ENCODE peak calls at places on chromosomes 7 and 10, in seven cellular contexts. G, Q, U, C, Y, X and W are unnamed samples. For H3K36me3 and H3K4me1, the result is how much of the 10 kb centered on the place peaks cover.

GRCh38 chr10:49575489-49576072 is 34.5 kb upstream of the SLC18A3 start:
- DNase-seq in U (no peak), C (peak), Q (no peak), G (no peak), X (no peak), Y (no peak), W (no peak)

GRCh38 chr10:100775346-100775745 is 30.0 kb downstream of the PAX2 start:
- DNase-seq in Q (no peak), C (no peak), G (peak), Y (no peak), X (no peak), U (no peak), W (no peak)

GRCh38 chr7:141585592-141586510 is 34.6 kb downstream of the AGK start:
- DNase-seq in U (peak), Y (no peak), G (no peak), Q (peak), X (no peak), C (no peak), W (no peak)

GRCh38 chr10:13018171-13018570 is 16.7 kb upstream of the CCDC3 start:
- DNase-seq in G (no peak), X (no peak), Y (no peak), U (peak), C (no peak), Q (no peak), W (no peak)

GRCh38 chr10:106387063-106387462 is 777.4 kb downstream of the SORCS1 start:
- DNase-seq in Y (no peak), C (no peak), U (peak), X (no peak), G (no peak), Q (no peak), W (no peak)

GRCh38 chr7:74690474-74690873 is 33.0 kb downstream of the GTF2I start:
- DNase-seq in Q (no peak), U (no peak), C (no peak), X (no peak), Y (no peak), G (no peak), W (no peak)

GRCh38 chr10:17533731-17534130 is 79.3 kb upstream of the ST8SIA6 start:
- DNase-seq in Q (no peak), X (no peak), Y (no peak), G (no peak), U (peak), C (no peak), W (no peak)

GRCh38 chr10:119802068-119802538 is 70.5 kb downstream of the MCMBP start:
- DNase-seq in X (no peak), Y (no peak), C (no peak), G (no peak), U (no peak), Q (no peak), W (no peak)

GRCh38 chr10:80900661-80901060 is 363.0 kb downstream of the SH2D4B start:
- DNase-seq in X (no peak), G (no peak), Y (no peak), C (no peak), Q (peak), U (no peak), W (no peak)

GRCh38 chr10:107813396-107813795 is 648.9 kb upstream of the SORCS1 start:
- DNase-seq in X (no peak), U (no peak), Q (no peak), G (no peak), C (no peak), Y (no peak), W (no peak)

GRCh38 chr10:79069325-79070090 is 742 bp downstream of the ZMIZ1 start:
- DNase-seq in C (no peak), Y (peak), X (peak), U (no peak), Q (no peak), G (peak), W (peak)

GRCh38 chr10:127398140-127398966 is 150.8 kb upstream of the NPS start:
- DNase-seq in C (no peak), Y (no peak), Q (no peak), U (peak), G (no peak), X (no peak), W (no peak)

GRCh38 chr7:125099519-125099918 is 169.9 kb upstream of the POT1 start:
- DNase-seq in C (no peak), Q (no peak), G (no peak), Y (no peak), X (no peak), U (no peak), W (no peak)

GRCh38 chr10:78516741-78517140 is 483.1 kb downstream of the RPS24 start:
- DNase-seq in C (peak), X (no peak), U (no peak), Y (no peak), G (no peak), Q (no peak), W (no peak)

GRCh38 chr10:107727762-107728317 is 563.3 kb upstream of the SORCS1 start:
- DNase-seq in G (no peak), X (no peak), Q (no peak), Y (no peak), U (peak), C (no peak), W (no peak)

GRCh38 chr10:85100495-85100894 is 772.1 kb downstream of the CCSER2 start:
- DNase-seq in U (no peak), Q (no peak), Y (no peak), X (no peak), G (no peak), C (no peak), W (no peak)

GRCh38 chr10:70174058-70174741 is 3.9 kb upstream of the SAR1A start:
- DNase-seq in U (no peak), Y (no peak), G (no peak), Q (peak), C (no peak), X (no peak), W (no peak)

GRCh38 chr10:84766923-84767322 is 438.5 kb downstream of the CCSER2 start:
- DNase-seq in G (no peak), C (peak), X (no peak), Y (no peak), U (no peak), Q (no peak), W (no peak)

GRCh38 chr7:88312061-88312663 is 5.5 kb upstream of the STEAP4 start:
- DNase-seq in Q (no peak), U (peak), G (peak), X (no peak), Y (peak), C (no peak), W (no peak)

GRCh38 chr10:132677905-132678298 is 108.0 kb downstream of the NKX6-2 start:
- DNase-seq in G (peak), Y (no peak), C (no peak), X (no peak), U (no peak), Q (no peak), W (peak)

GRCh38 chr7:39413866-39414668 is 152.1 kb upstream of the YAE1 start:
- DNase-seq in Y (peak), X (peak), G (peak), Q (peak), C (no peak), U (peak), W (peak)

GRCh38 chr10:5697342-5697741 is 12.7 kb downstream of the TASOR2 start:
- DNase-seq in G (no peak), U (no peak), C (no peak), X (no peak), Y (no peak), Q (no peak), W (no peak)

GRCh38 chr7:23709081-23709746 is 805 bp upstream of the STK31 start:
- DNase-seq in Q (peak), U (no peak), Y (no peak), X (no peak), G (no peak), C (no peak), W (no peak)

GRCh38 chr10:5818894-5819293 is 5.7 kb upstream of the GDI2 start:
- DNase-seq in C (no peak), Q (no peak), X (no peak), G (no peak), Y (no peak), U (no peak), W (no peak)

GRCh38 chr7:71871446-71871845 is 540.7 kb downstream of the CALN1 start:
- DNase-seq in X (no peak), G (no peak), U (no peak), Q (no peak), Y (no peak), C (no peak), W (no peak)

GRCh38 chr10:36602374-36602773 is 523.0 kb upstream of the ANKRD30A start:
- DNase-seq in Q (no peak), C (no peak), U (peak), X (no peak), G (no peak), Y (no peak), W (no peak)

GRCh38 chr10:2936816-2937215 is 130.5 kb upstream of the PFKP start:
- DNase-seq in Q (no peak), C (no peak), Y (no peak), U (peak), G (no peak), X (no peak), W (no peak)

GRCh38 chr10:110410329-110411046 is 87.2 kb upstream of the DUSP5 start:
- DNase-seq in G (peak), C (no peak), U (peak), Q (peak), Y (no peak), X (no peak), W (peak)

GRCh38 chr7:42070068-42070467 is 166.9 kb downstream of the GLI3 start:
- DNase-seq in Y (no peak), C (no peak), U (peak), X (no peak), G (no peak), Q (peak), W (no peak)

GRCh38 chr7:124799448-124799847 is 33.9 kb upstream of the GPR37 start:
- DNase-seq in C (no peak), Q (no peak), X (no peak), G (no peak), Y (no peak), U (no peak), W (no peak)

GRCh38 chr10:94370501-94370900 is 7.8 kb upstream of the NOC3L start:
- DNase-seq in Y (no peak), U (no peak), Q (no peak), C (no peak), G (no peak), X (no peak), W (no peak)

GRCh38 chr10:1525354-1526162 is 211.8 kb downstream of the ADARB2 start:
- DNase-seq in Q (no peak), X (no peak), U (no peak), G (no peak), C (no peak), Y (no peak), W (no peak)

GRCh38 chr10:66467042-66467441 is 458.8 kb upstream of the LRRTM3 start:
- DNase-seq in Q (no peak), X (no peak), Y (no peak), C (no peak), G (no peak), U (no peak), W (no peak)

GRCh38 chr7:74306737-74307469 is 17.7 kb downstream of the CLIP2 start:
- DNase-seq in Q (no peak), C (no peak), X (no peak), U (peak), G (peak), Y (peak), W (no peak)

GRCh38 chr10:51368943-51369342 is 294.7 kb downstream of the PRKG1 start:
- DNase-seq in Y (no peak), Q (no peak), X (no peak), C (no peak), U (no peak), G (no peak), W (no peak)

GRCh38 chr10:129694633-129695356 is 227.8 kb downstream of the MGMT start:
- DNase-seq in Q (no peak), U (no peak), G (peak), X (no peak), Y (peak), C (peak), W (no peak)

GRCh38 chr7:19915596-19915995 is 142.2 kb upstream of the TMEM196 start:
- DNase-seq in C (no peak), X (no peak), Y (no peak), G (no peak), U (no peak), Q (no peak), W (no peak)

DNA sequence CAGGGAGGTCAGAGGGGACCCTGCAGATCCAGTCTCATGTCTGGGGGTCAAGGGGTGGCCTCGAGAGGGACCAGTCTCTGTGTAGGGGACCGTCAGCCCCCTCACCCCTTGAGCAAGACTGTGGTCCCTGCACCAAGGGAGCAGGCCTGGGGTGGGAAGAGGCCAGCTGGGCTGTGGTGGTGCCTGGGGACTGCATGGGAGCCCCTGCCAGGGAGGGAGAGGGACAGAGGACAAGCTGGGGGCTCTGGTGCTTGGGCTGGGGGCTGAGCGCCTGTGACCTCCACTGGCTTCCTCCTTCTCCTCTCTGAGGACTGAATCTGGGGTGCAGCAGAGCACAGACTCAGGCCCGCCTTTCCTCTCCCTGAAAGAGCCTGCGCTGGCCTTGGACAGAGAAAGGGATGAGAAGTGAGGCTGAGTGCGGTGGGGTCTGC is 771 bp upstream of the PILRB start:
- DNase-seq in Q (no peak), G (no peak), U (no peak), Y (no peak), X (no peak), C (no peak), W (no peak)
- H3K36me3 ChIP-seq in Q (under half), G (under half), U (under half), Y (under half), X (under half), C (half or more), W (half or more)

GRCh38 chr7:129313282-129313681 is 88.5 kb downstream of the AHCYL2 start:
- DNase-seq in U (no peak), C (no peak), G (no peak), Q (no peak), Y (no peak), X (no peak), W (no peak)
- H3K4me1 ChIP-seq in U (under half), C (under half), G (under half), Q (under half), Y (under half), X (under half), W (under half)

GRCh38 chr10:128525444-128525843 is 399.2 kb upstream of the MKI67 start:
- DNase-seq in C (no peak), Q (no peak), G (no peak), Y (no peak), U (no peak), X (no peak), W (no peak)
- TF ChIP-seq CTCF in C (no peak), Q (no peak), G (no peak), Y (no peak), U (no peak), X (no peak), W (no peak)

GRCh38 chr7:13898957-13899670 is 90.4 kb downstream of the ETV1 start:
- DNase-seq in C (no peak), X (no peak), Q (no peak), U (no peak), G (no peak), Y (peak), W (no peak)

GRCh38 chr7:13897825-13898224 is 91.6 kb downstream of the ETV1 start:
- DNase-seq in G (no peak), C (no peak), X (no peak), Q (no peak), Y (no peak), U (no peak), W (no peak)

GRCh38 chr7:13890793-13891192 is 98.7 kb downstream of the ETV1 start:
- DNase-seq in X (no peak), G (no peak), Q (no peak), U (no peak), C (no peak), Y (no peak), W (no peak)

DNA sequence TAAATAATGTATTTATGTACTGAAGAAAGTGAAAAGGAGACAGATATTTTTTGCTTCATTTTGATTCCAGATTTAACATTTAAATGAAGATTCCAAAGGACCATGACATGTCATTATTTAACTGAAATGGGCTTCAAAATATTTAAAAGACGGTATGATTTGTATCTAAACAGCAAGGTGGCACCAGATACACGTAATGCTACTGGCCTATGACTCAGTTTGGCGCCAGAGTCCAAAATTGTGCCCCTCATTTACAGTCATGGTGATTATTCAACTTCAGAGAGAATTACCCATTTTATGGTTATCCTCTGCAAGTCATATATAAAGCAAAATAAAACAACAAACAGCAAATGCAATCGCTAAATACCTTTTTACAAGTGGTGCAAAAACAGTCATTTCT is 94.5 kb downstream of the ETV1 start:
- DNase-seq in G (no peak), C (no peak), X (no peak), Q (no peak), Y (no peak), U (no peak), W (no peak)
- H3K36me3 ChIP-seq in G (under half), C (under half), X (under half), Q (under half), Y (under half), U (under half), W (under half)

GRCh38 chr10:33215154-33215553 is 119.3 kb downstream of the NRP1 start:
- DNase-seq in U (peak), Y (no peak), Q (no peak), C (no peak), G (no peak), X (no peak), W (no peak)
- H3K4me1 ChIP-seq in U (under half), Y (under half), Q (under half), C (under half), G (under half), X (under half), W (under half)

DNA sequence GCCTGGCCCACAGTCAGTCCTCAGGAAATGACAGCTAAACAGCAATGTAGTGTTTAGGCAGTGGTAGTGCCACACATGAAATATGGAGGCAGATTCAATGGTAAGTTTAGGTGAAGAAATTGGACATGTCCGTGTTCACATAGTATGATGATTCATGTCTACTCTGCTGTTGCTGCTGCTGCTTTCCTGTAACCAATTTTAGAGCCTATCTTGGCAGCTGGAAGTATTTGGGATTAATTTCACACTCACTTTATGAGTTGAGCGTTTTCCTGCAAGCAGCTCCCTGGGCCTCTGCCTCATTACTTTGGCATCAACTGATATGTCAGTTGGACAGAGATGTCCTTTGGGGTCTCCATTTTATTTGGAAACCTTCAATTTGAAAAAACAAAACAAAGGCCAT is 371.2 kb downstream of the BBS9 start:
- DNase-seq in Y (no peak), U (no peak), C (no peak), X (no peak), G (no peak), Q (no peak), W (no peak)
- TF ChIP-seq CTCF in Y (no peak), U (no peak), C (no peak), X (no peak), G (no peak), Q (no peak), W (no peak)